ENCODE peak calls at places on chromosomes 1 and 21, in six cellular contexts. E, Y, F, Z, L and V are unnamed samples.

GRCh38 chr21:45295576-45296365 is 8.1 kb upstream of the POFUT2 start:
- DNase-seq in L (peak; percentile 90), Y (no peak), Z (no peak), F (no peak), E (no peak), V (no peak)

GRCh38 chr1:70745199-70745598 is 302.4 kb downstream of the PTGER3 start:
- DNase-seq in Z (no peak), L (no peak), Y (no peak), F (no peak), E (no peak), V (no peak)

GRCh38 chr1:51120629-51121028 is 18.6 kb downstream of the C1orf185 start:
- DNase-seq in L (no peak), E (no peak), F (no peak), Y (no peak), Z (no peak), V (no peak)

GRCh38 chr1:19858894-19859293 is 23.3 kb upstream of the OTUD3 start:
- DNase-seq in L (no peak), Y (no peak), Z (peak; percentile 20), E (no peak), F (no peak), V (no peak)

GRCh38 chr1:173507847-173508209 is 30.7 kb downstream of the PRDX6 start:
- DNase-seq in E (no peak), L (no peak), Z (no peak), Y (no peak), F (peak; percentile 27), V (no peak)

GRCh38 chr21:44391345-44392091 is 38.1 kb downstream of the TRPM2 start:
- DNase-seq in F (no peak), Z (no peak), L (peak; percentile 80), E (no peak), Y (no peak), V (no peak)

GRCh38 chr1:196660912-196661311 is 9.1 kb downstream of the CFH start:
- DNase-seq in Y (no peak), L (no peak), Z (peak; percentile 23), F (peak; percentile 49), E (no peak), V (no peak)

GRCh38 chr1:17922833-17923232 is 167.7 kb downstream of the ACTL8 start:
- DNase-seq in L (no peak), Z (peak; percentile 44), E (no peak), F (peak; percentile 11), Y (no peak), V (no peak)

GRCh38 chr1:63651110-63651776 is 58.0 kb downstream of the PGM1 start:
- DNase-seq in F (no peak), L (no peak), E (no peak), Y (no peak), Z (no peak), V (no peak)

GRCh38 chr1:59199734-59200376 is 97.0 kb upstream of the FGGY start:
- DNase-seq in Y (no peak), F (no peak), L (no peak), E (no peak), Z (no peak), V (no peak)

GRCh38 chr1:3049905-3050304 is 19.1 kb upstream of the PRDM16 start:
- DNase-seq in Y (no peak), E (no peak), Z (no peak), F (no peak), L (peak; percentile 53), V (no peak)

GRCh38 chr1:194174528-194174927 is 988.1 kb upstream of the B3GALT2 start:
- DNase-seq in L (no peak), Y (no peak), Z (no peak), E (no peak), F (no peak), V (no peak)

GRCh38 chr21:28084951-28085350 is 907.7 kb downstream of the LTN1 start:
- DNase-seq in Z (no peak), Y (no peak), E (no peak), L (no peak), F (no peak), V (no peak)

GRCh38 chr21:18142639-18143038 is 102.0 kb upstream of the CHODL start:
- DNase-seq in E (no peak), Z (no peak), F (no peak), L (no peak), Y (no peak), V (no peak)

GRCh38 chr1:236795757-236796719 is 946 bp downstream of the MTR start:
- DNase-seq in E (peak; percentile 64), F (peak; percentile 9), Z (peak; percentile 54), L (no peak), Y (no peak), V (no peak)

GRCh38 chr1:21324368-21325137 is 34.3 kb upstream of the ECE1 start:
- DNase-seq in E (peak; percentile 73), L (peak; percentile 91), F (peak; percentile 87), Y (peak; percentile 24), Z (peak; percentile 76), V (no peak)

GRCh38 chr1:62621907-62622306 is 24.6 kb downstream of the ANGPTL3 start:
- DNase-seq in Y (no peak), F (peak; percentile 41), E (no peak), L (no peak), Z (peak; percentile 50), V (no peak)

GRCh38 chr1:198118136-198118535 is 38.7 kb upstream of the NEK7 start:
- DNase-seq in F (no peak), L (peak; percentile 81), Y (no peak), E (no peak), Z (no peak), V (no peak)

GRCh38 chr1:222465211-222466041 is 82.5 kb downstream of the HHIPL2 start:
- DNase-seq in L (peak; percentile 96), F (peak; percentile 82), Z (peak; percentile 90), Y (peak; percentile 39), E (peak; percentile 73), V (peak; percentile 47)

GRCh38 chr1:119631433-119632102 is 16.5 kb downstream of the ZNF697 start:
- DNase-seq in F (no peak), L (peak; percentile 96), Y (no peak), Z (peak; percentile 29), E (no peak), V (peak; percentile 10)

GRCh38 chr1:29256979-29257804 is 20.9 kb downstream of the PTPRU start:
- DNase-seq in Y (no peak), L (peak; percentile 65), F (no peak), Z (no peak), E (no peak), V (no peak)

GRCh38 chr1:63304410-63304809 is 18.0 kb upstream of the FOXD3 start:
- DNase-seq in Z (no peak), L (no peak), Y (no peak), E (no peak), F (no peak), V (no peak)

GRCh38 chr21:33433001-33433400 is 29.8 kb downstream of the IFNGR2 start:
- DNase-seq in Y (no peak), L (no peak), E (no peak), Z (no peak), F (no peak), V (no peak)

GRCh38 chr1:226550671-226551041 is 2.1 kb downstream of the STUM start:
- DNase-seq in Y (no peak), Z (no peak), F (no peak), E (no peak), L (no peak), V (no peak)

GRCh38 chr21:33418686-33419085 is 15.5 kb downstream of the IFNGR2 start:
- DNase-seq in E (no peak), Y (no peak), Z (no peak), L (peak; percentile 90), F (no peak), V (no peak)